ENCODE peak calls at places on chromosomes 6 and 20, in seven cellular contexts. One of them, this sample, is unnamed.

GRCh38 chr6:24493945-24494725 is 634 bp upstream of the ALDH5A1 start:
- DNase-seq in transverse colon: no peak
- DNase-seq in HCT116: no peak
- DNase-seq in prostate gland: no peak
- DNase-seq in uterus: no peak
- DNase-seq in heart left ventricle: no peak
- DNase-seq in ovary: no peak
- DNase-seq in this sample: no peak

GRCh38 chr6:128068110-128068460 is 167.2 kb upstream of the THEMIS start:
- DNase-seq in HCT116: no peak
- DNase-seq in ovary: no peak
- DNase-seq in transverse colon: no peak
- DNase-seq in heart left ventricle: no peak
- DNase-seq in uterus: no peak
- DNase-seq in prostate gland: no peak
- DNase-seq in this sample: no peak

GRCh38 chr6:136031982-136032381 is 180.5 kb downstream of the PDE7B start:
- DNase-seq in HCT116: peak; percentile 6
- DNase-seq in uterus: no peak
- DNase-seq in heart left ventricle: no peak
- DNase-seq in transverse colon: no peak
- DNase-seq in prostate gland: no peak
- DNase-seq in ovary: peak; percentile 62
- DNase-seq in this sample: no peak

GRCh38 chr20:45752747-45753146 is 30.6 kb downstream of the SPINT4 start:
- DNase-seq in ovary: no peak
- DNase-seq in uterus: no peak
- DNase-seq in prostate gland: no peak
- DNase-seq in HCT116: no peak
- DNase-seq in transverse colon: no peak
- DNase-seq in heart left ventricle: no peak
- DNase-seq in this sample: no peak

GRCh38 chr6:90284236-90284744 is 12.4 kb downstream of the BACH2 start:
- DNase-seq in heart left ventricle: no peak
- DNase-seq in ovary: peak; percentile 43
- DNase-seq in transverse colon: no peak
- DNase-seq in HCT116: peak; percentile 86
- DNase-seq in uterus: peak; percentile 41
- DNase-seq in prostate gland: no peak
- DNase-seq in this sample: no peak

GRCh38 chr6:14113951-14114350 is 3.6 kb upstream of the CD83 start:
- DNase-seq in transverse colon: no peak
- DNase-seq in ovary: no peak
- DNase-seq in prostate gland: no peak
- DNase-seq in uterus: no peak
- DNase-seq in HCT116: no peak
- DNase-seq in heart left ventricle: no peak
- DNase-seq in this sample: no peak

GRCh38 chr6:90080876-90081464 is 186.7 kb downstream of the GJA10 start:
- DNase-seq in uterus: no peak
- DNase-seq in transverse colon: no peak
- DNase-seq in prostate gland: no peak
- DNase-seq in heart left ventricle: no peak
- DNase-seq in HCT116: no peak
- DNase-seq in ovary: no peak
- DNase-seq in this sample: no peak

GRCh38 chr6:55009114-55009513 is 162.5 kb downstream of the FAM83B start:
- DNase-seq in prostate gland: no peak
- DNase-seq in uterus: no peak
- DNase-seq in HCT116: no peak
- DNase-seq in transverse colon: no peak
- DNase-seq in ovary: no peak
- DNase-seq in heart left ventricle: no peak
- DNase-seq in this sample: no peak

GRCh38 chr6:169700296-169700695 is 1.5 kb downstream of the WDR27 start:
- DNase-seq in HCT116: no peak
- DNase-seq in heart left ventricle: no peak
- DNase-seq in prostate gland: no peak
- DNase-seq in transverse colon: peak; percentile 22
- DNase-seq in ovary: no peak
- DNase-seq in uterus: no peak
- DNase-seq in this sample: no peak

GRCh38 chr20:61799928-61800327 is 265.8 kb downstream of the TAF4 start:
- DNase-seq in prostate gland: no peak
- DNase-seq in ovary: no peak
- DNase-seq in HCT116: no peak
- DNase-seq in uterus: no peak
- DNase-seq in transverse colon: no peak
- DNase-seq in heart left ventricle: no peak
- DNase-seq in this sample: no peak

GRCh38 chr6:143053856-143054255 is 6.8 kb upstream of the AIG1 start:
- DNase-seq in prostate gland: no peak
- DNase-seq in heart left ventricle: no peak
- DNase-seq in ovary: no peak
- DNase-seq in uterus: no peak
- DNase-seq in HCT116: no peak
- DNase-seq in transverse colon: no peak
- DNase-seq in this sample: no peak
- TF ChIP-seq CTCF in prostate gland: no peak
- TF ChIP-seq CTCF in heart left ventricle: no peak
- TF ChIP-seq CTCF in ovary: no peak
- TF ChIP-seq CTCF in uterus: no peak
- TF ChIP-seq CTCF in HCT116: no peak
- TF ChIP-seq CTCF in transverse colon: no peak
- TF ChIP-seq CTCF in this sample: no peak

DNA sequence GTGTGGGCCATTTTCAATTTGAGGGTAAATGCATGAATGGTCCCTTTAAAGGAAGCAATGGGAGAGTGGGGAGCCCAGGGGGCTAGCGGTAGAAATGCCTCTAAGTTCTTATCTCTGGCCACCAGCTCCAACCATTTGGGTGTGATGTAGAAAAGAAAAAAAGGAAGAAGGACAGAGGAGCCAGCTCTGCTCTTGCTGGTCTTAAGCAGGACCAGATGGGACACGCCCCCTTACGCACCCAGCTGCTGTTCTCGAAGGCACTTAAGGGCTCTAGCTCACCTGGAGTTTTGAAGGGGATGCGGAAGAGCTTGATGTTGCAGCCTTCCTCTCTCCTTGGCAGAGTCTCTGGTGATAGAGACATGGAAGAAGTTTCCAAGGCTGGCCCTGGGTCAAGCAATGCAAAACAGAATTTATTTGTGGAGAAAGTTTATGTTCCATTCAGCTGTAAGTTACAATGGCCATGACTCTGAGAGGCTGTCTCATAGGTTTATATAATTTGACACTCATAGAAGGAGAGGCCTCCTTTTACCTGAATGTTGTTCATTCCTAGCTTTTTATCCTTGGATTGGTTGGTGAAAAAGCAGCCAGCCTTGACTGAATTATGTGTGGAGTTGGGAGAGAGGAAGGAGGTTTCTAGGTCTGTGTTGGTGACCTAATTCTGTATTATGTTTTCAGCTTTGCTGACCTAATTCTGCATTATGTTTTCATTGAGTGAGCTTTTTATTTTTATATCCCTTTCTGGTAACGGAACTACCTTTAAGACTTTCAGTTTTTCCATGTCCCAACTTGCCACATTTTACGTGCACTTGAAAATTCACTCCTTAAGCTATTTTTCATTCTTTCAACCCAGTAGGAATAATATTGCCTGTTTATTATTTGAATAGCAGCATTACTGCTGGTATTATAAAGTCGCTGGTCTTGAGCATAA is 59.3 kb upstream of the RNF144B start:
- DNase-seq in transverse colon: peak; percentile 40
- DNase-seq in ovary: no peak
- DNase-seq in uterus: no peak
- DNase-seq in HCT116: no peak
- DNase-seq in prostate gland: peak; percentile 21
- DNase-seq in heart left ventricle: no peak
- DNase-seq in this sample: peak; percentile 87
- TF ChIP-seq POLR2A in transverse colon: no peak
- TF ChIP-seq POLR2A in ovary: no peak
- TF ChIP-seq POLR2A in uterus: no peak
- TF ChIP-seq POLR2A in HCT116: no peak
- TF ChIP-seq POLR2A in prostate gland: no peak
- TF ChIP-seq POLR2A in heart left ventricle: no peak
- TF ChIP-seq POLR2A in this sample: no peak

GRCh38 chr6:56244528-56245253 is 2.7 kb downstream of the COL21A1 start:
- DNase-seq in transverse colon: no peak
- DNase-seq in heart left ventricle: no peak
- DNase-seq in HCT116: no peak
- DNase-seq in ovary: no peak
- DNase-seq in uterus: no peak
- DNase-seq in prostate gland: no peak
- DNase-seq in this sample: no peak

GRCh38 chr6:56246544-56246940 is 838 bp downstream of the COL21A1 start:
- DNase-seq in ovary: no peak
- DNase-seq in HCT116: no peak
- DNase-seq in uterus: no peak
- DNase-seq in heart left ventricle: no peak
- DNase-seq in transverse colon: no peak
- DNase-seq in prostate gland: no peak
- DNase-seq in this sample: peak; percentile 17

GRCh38 chr6:56247654-56248122 is 308 bp upstream of the COL21A1 start:
- DNase-seq in prostate gland: no peak
- DNase-seq in uterus: no peak
- DNase-seq in transverse colon: no peak
- DNase-seq in ovary: no peak
- DNase-seq in HCT116: no peak
- DNase-seq in heart left ventricle: no peak
- DNase-seq in this sample: no peak

GRCh38 chr6:56245903-56246351 is 1.5 kb downstream of the COL21A1 start:
- DNase-seq in uterus: no peak
- DNase-seq in prostate gland: no peak
- DNase-seq in ovary: no peak
- DNase-seq in HCT116: no peak
- DNase-seq in transverse colon: no peak
- DNase-seq in heart left ventricle: no peak
- DNase-seq in this sample: no peak

DNA sequence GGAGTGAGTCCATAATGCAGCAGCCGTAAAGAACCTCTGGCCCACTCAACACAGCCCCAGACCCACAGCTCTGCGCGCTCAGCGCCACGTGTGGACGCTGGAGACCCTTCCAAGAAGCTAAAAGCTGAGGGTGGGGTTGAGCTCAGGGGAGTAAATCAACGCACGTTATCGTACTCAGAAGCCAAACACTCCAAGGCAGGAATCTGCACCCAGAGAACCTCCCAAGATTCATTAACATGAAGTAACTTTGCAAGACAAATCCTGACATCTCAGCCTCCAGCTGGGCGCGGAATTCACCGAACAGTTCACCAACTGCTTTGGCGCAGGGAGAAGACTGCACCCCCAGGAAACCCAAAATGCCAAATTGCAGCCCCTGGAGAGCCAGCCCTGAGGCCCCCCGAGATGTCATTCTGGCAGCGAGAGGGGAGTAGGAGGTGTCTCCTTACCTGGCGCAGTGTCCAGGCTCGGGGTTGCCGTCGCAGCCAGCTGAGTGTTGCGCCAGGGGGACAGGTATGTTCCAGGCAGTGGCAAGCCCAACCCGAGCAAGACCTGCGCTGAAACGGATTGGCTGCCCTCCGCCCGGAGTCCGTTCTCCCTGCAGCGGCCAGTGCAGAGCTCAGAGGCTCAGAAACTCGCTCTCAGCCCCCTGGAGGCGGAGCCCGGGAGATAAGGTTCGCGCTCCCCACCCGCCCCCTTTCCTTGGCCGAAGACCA is at the start of gene COL21A1:
- DNase-seq in HCT116: no peak
- DNase-seq in ovary: peak; percentile 59
- DNase-seq in prostate gland: peak; percentile 22
- DNase-seq in uterus: peak; percentile 69
- DNase-seq in transverse colon: peak; percentile 17
- DNase-seq in heart left ventricle: peak; percentile 69
- DNase-seq in this sample: peak; percentile 25
- TF ChIP-seq CTCF in HCT116: peak; percentile 19
- TF ChIP-seq CTCF in ovary: no peak
- TF ChIP-seq CTCF in prostate gland: no peak
- TF ChIP-seq CTCF in uterus: peak; percentile 53
- TF ChIP-seq CTCF in transverse colon: no peak
- TF ChIP-seq CTCF in heart left ventricle: peak; percentile 15
- TF ChIP-seq CTCF in this sample: no peak

GRCh38 chr6:143514996-143515760 is 3.7 kb upstream of the FUCA2 start:
- DNase-seq in heart left ventricle: peak; percentile 73
- DNase-seq in ovary: peak; percentile 27
- DNase-seq in HCT116: no peak
- DNase-seq in transverse colon: no peak
- DNase-seq in uterus: no peak
- DNase-seq in prostate gland: no peak
- DNase-seq in this sample: no peak

GRCh38 chr6:143513410-143513809 is 1.9 kb upstream of the FUCA2 start:
- DNase-seq in prostate gland: no peak
- DNase-seq in uterus: no peak
- DNase-seq in HCT116: no peak
- DNase-seq in transverse colon: peak; percentile 65
- DNase-seq in ovary: no peak
- DNase-seq in heart left ventricle: no peak
- DNase-seq in this sample: no peak

GRCh38 chr6:143515766-143516355 is 4.3 kb upstream of the FUCA2 start:
- DNase-seq in heart left ventricle: no peak
- DNase-seq in uterus: no peak
- DNase-seq in transverse colon: no peak
- DNase-seq in prostate gland: no peak
- DNase-seq in HCT116: no peak
- DNase-seq in ovary: no peak
- DNase-seq in this sample: no peak

GRCh38 chr6:143507358-143508145 is 4.0 kb downstream of the FUCA2 start:
- DNase-seq in uterus: no peak
- DNase-seq in transverse colon: no peak
- DNase-seq in ovary: no peak
- DNase-seq in heart left ventricle: no peak
- DNase-seq in HCT116: no peak
- DNase-seq in prostate gland: no peak
- DNase-seq in this sample: no peak

DNA sequence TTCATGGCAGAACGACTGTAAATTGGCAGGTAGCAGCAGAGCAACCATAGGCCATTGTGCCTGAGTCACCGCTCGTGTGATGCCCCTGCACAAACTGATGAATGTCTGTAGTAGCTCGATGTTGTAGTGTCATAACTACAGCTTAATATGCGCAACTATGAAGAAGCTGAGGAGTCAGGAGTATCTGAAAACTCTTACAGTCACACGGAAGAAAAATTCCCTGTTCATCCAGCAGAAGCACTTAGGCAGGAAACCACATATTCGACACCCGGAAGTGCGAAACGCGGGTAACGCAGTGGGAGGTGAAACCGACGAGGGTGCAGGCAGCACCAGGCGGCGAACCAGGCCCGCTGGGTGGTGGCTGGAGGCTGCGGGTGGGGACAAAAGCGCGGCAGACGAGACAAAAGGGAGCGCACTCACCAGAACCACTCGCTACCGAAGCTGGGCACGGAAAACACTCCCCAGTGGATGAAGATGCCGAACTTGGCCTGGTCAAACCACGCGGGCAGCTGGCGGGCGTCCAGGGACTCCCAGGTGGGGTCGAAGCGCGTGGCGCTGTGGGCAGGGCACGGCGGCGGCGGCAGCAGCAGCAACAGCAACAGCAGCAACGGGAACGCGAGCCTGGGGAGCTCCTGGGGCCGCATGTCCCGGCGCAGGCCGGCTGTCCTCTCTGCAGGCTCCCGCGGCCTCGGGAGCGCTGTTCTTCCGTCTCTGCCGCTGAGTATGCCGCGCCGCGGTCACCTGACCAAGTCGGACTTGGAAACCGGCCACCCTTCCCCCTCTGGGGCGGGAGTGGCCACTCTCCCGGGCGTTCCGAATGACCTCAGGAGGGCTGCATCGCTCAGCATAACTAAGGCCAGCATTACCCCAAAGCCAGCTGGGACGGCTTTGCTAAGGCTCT is at the start of gene FUCA2:
- DNase-seq in prostate gland: peak; percentile 67
- DNase-seq in uterus: peak; percentile 94
- DNase-seq in transverse colon: peak; percentile 94
- DNase-seq in ovary: peak; percentile 94
- DNase-seq in HCT116: peak; percentile 57
- DNase-seq in heart left ventricle: peak; percentile 95
- DNase-seq in this sample: peak; percentile 88
- TF ChIP-seq POLR2A in prostate gland: peak; percentile 55
- TF ChIP-seq POLR2A in uterus: peak; percentile 27
- TF ChIP-seq POLR2A in transverse colon: peak; percentile 93
- TF ChIP-seq POLR2A in ovary: peak; percentile 57
- TF ChIP-seq POLR2A in HCT116: peak; percentile 85
- TF ChIP-seq POLR2A in heart left ventricle: peak; percentile 65
- TF ChIP-seq POLR2A in this sample: peak; percentile 49

This sample was measured in lower leg skin.